ENCODE peak calls at places on chromosome X, in seven cellular contexts. R, A, G, Y, S, B and F are unnamed samples.

GRCh38 chrX:47351706-47352105 is 18.7 kb upstream of the ZNF157 start:
- DNase-seq in B (no peak), Y (no peak), A (no peak), S (no peak), G (no peak), R (no peak), F (no peak)

GRCh38 chrX:72306085-72306801 is 529 bp upstream of the CITED1 start:
- DNase-seq in S (no peak), A (no peak), G (peak; percentile 56), B (no peak), R (no peak), Y (peak; percentile 20), F (no peak)

GRCh38 chrX:18722500-18723071 is 15.1 kb downstream of the PPEF1 start:
- DNase-seq in R (no peak), S (no peak), A (no peak), B (no peak), Y (no peak), G (no peak), F (no peak)

GRCh38 chrX:46165411-46165810 is 379.8 kb downstream of the ZNF674 start:
- DNase-seq in A (no peak), B (no peak), Y (no peak), S (no peak), G (no peak), R (no peak), F (no peak)

GRCh38 chrX:434946-435345 is 48.2 kb upstream of the PPP2R3B start:
- DNase-seq in A (no peak), Y (no peak), R (no peak), S (no peak), B (no peak), G (no peak), F (no peak)

GRCh38 chrX:10636337-10636736 is 16.0 kb upstream of the MID1 start:
- DNase-seq in B (peak; percentile 34), Y (peak; percentile 81), S (no peak), A (no peak), G (no peak), R (no peak), F (peak; percentile 28)

GRCh38 chrX:150902434-150903109 is 4.1 kb upstream of the CD99L2 start:
- DNase-seq in Y (no peak), S (no peak), R (no peak), B (no peak), A (no peak), G (peak; percentile 91), F (no peak)

GRCh38 chrX:17591741-17592110 is 145.6 kb upstream of the SCML1 start:
- DNase-seq in S (no peak), B (no peak), Y (no peak), G (no peak), A (no peak), R (no peak), F (no peak)

GRCh38 chrX:65688403-65688881 is 21.0 kb downstream of the MSN start:
- DNase-seq in R (no peak), Y (no peak), B (no peak), S (no peak), G (no peak), A (no peak), F (peak; percentile 21)

GRCh38 chrX:132407704-132408103 is 81.1 kb downstream of the MBNL3 start:
- DNase-seq in B (no peak), G (no peak), A (no peak), R (no peak), S (no peak), Y (no peak), F (no peak)

GRCh38 chrX:153922932-153923857 is 2.9 kb downstream of the ARHGAP4 start:
- DNase-seq in A (peak; percentile 88), R (no peak), G (no peak), Y (peak; percentile 52), B (peak; percentile 90), S (no peak), F (peak; percentile 72)

GRCh38 chrX:151752847-151753246 is 18.3 kb downstream of the CNGA2 start:
- DNase-seq in S (no peak), Y (no peak), A (no peak), G (no peak), R (no peak), B (no peak), F (no peak)

GRCh38 chrX:49166914-49167739 is 4.6 kb downstream of the MAGIX start:
- DNase-seq in A (peak; percentile 51), B (peak; percentile 77), Y (no peak), G (peak; percentile 55), R (peak; percentile 81), S (no peak), F (peak; percentile 74)

GRCh38 chrX:123481908-123482873 is 250.7 kb downstream of the THOC2 start:
- DNase-seq in R (no peak), Y (no peak), B (no peak), G (no peak), S (no peak), A (no peak), F (no peak)

GRCh38 chrX:111035991-111036390 is 60.0 kb upstream of the PAK3 start:
- DNase-seq in G (no peak), S (no peak), A (no peak), R (no peak), Y (no peak), B (no peak), F (no peak)

GRCh38 chrX:40299502-40300118 is 201.9 kb upstream of the BCOR start:
- DNase-seq in A (no peak), S (no peak), G (no peak), Y (no peak), R (no peak), B (no peak), F (no peak)

GRCh38 chrX:108029928-108030711 is 14.7 kb upstream of the VSIG1 start:
- DNase-seq in R (no peak), Y (no peak), B (no peak), A (no peak), S (no peak), G (no peak), F (no peak)

GRCh38 chrX:132958086-132958703 is at the start of gene HS6ST2:
- DNase-seq in S (no peak), G (peak; percentile 57), R (no peak), B (peak; percentile 60), A (no peak), Y (no peak), F (peak; percentile 31)

GRCh38 chrX:31153475-31154047 is 81.7 kb upstream of the FTHL17 start:
- DNase-seq in A (no peak), R (no peak), G (no peak), B (no peak), S (no peak), Y (no peak), F (no peak)

GRCh38 chrX:108270280-108270679 is 167.9 kb downstream of the COL4A6 start:
- DNase-seq in R (no peak), B (no peak), G (no peak), S (no peak), A (no peak), Y (peak; percentile 6), F (no peak)

GRCh38 chrX:112341598-112341997 is 259.0 kb upstream of the TRPC5 start:
- DNase-seq in S (no peak), G (no peak), R (no peak), A (no peak), B (no peak), Y (no peak), F (no peak)

GRCh38 chrX:116240446-116240845 is 69.9 kb downstream of the AGTR2 start:
- DNase-seq in S (no peak), Y (peak; percentile 22), B (no peak), R (no peak), G (no peak), A (no peak), F (no peak)

GRCh38 chrX:1507511-1508463 is 29.2 kb downstream of the P2RY8 start:
- DNase-seq in Y (no peak), R (peak; percentile 71), G (no peak), B (no peak), A (no peak), S (no peak), F (peak; percentile 37)

GRCh38 chrX:47489507-47490275 is 6.7 kb upstream of the ZNF41 start:
- DNase-seq in A (no peak), B (no peak), G (no peak), R (no peak), S (no peak), Y (no peak), F (no peak)

GRCh38 chrX:106404512-106404911 is 207.3 kb upstream of the RADX start:
- DNase-seq in B (no peak), R (no peak), A (no peak), G (no peak), S (no peak), Y (no peak), F (no peak)

GRCh38 chrX:508163-508562 is 121.5 kb upstream of the PPP2R3B start:
- DNase-seq in R (no peak), S (no peak), Y (no peak), B (no peak), G (no peak), A (no peak), F (no peak)

GRCh38 chrX:38800981-38801845 is at the start of gene MID1IP1:
- DNase-seq in B (peak; percentile 94), S (peak; percentile 81), A (peak; percentile 88), R (peak; percentile 91), Y (peak; percentile 93), G (peak; percentile 83), F (peak; percentile 92)

GRCh38 chrX:67998540-67998939 is 434.8 kb downstream of the OPHN1 start:
- DNase-seq in S (no peak), Y (no peak), R (no peak), B (no peak), G (no peak), A (no peak), F (no peak)

GRCh38 chrX:72123471-72124185 is 8.1 kb downstream of the RTL5 start:
- DNase-seq in Y (no peak), R (no peak), A (no peak), B (no peak), S (no peak), G (no peak), F (no peak)

GRCh38 chrX:119468930-119469635 is 839 bp downstream of the SLC25A5 start:
- DNase-seq in Y (peak; percentile 84), A (peak; percentile 93), R (peak; percentile 84), B (peak; percentile 91), S (peak; percentile 45), G (peak; percentile 86), F (peak; percentile 93)
- TF ChIP-seq EP300 in Y (no peak), A (no peak), R (no peak), B (no peak), S (no peak), G (no peak), F (no peak)

GRCh38 chrX:20067709-20068315 is 48.9 kb downstream of the MAP7D2 start:
- DNase-seq in S (no peak), G (no peak), A (peak; percentile 90), R (peak; percentile 76), B (peak; percentile 88), Y (peak; percentile 64), F (peak; percentile 55)
- H3K27ac ChIP-seq in S (no peak overlapping the region), G (no peak overlapping the region), A (peak overlapping the region; percentile 51), R (no peak overlapping the region), B (no peak overlapping the region), Y (peak overlapping the region; percentile 8), F (no peak overlapping the region)

GRCh38 chrX:8447367-8447766 is 17.3 kb upstream of the VCX3B start:
- DNase-seq in Y (no peak), S (no peak), B (no peak), G (no peak), R (no peak), A (no peak), F (no peak)
- TF ChIP-seq EP300 in Y (no peak), S (no peak), B (no peak), G (no peak), R (no peak), A (no peak), F (no peak)

GRCh38 chrX:103155201-103155600 is 59.7 kb upstream of the BEX4 start:
- DNase-seq in A (no peak), S (no peak), G (no peak), R (no peak), B (no peak), Y (no peak), F (no peak)
- H3K27ac ChIP-seq in A (no peak overlapping the region), S (no peak overlapping the region), G (no peak overlapping the region), R (no peak overlapping the region), B (no peak overlapping the region), Y (no peak overlapping the region), F (no peak overlapping the region)